ENCODE peak calls at places on chromosomes 5 and 9, in four cellular contexts. G is AG04450; F is CD4-positive, alpha-beta T cell; S is HFFc6. X is an unnamed sample.

GRCh38 chr5:172910828-172911627 is 48.2 kb upstream of the RPL26L1 start:
- DNase-seq in G (no peak), F (no peak), S (peak; percentile 85), X (no peak)

GRCh38 chr5:126370796-126371718 is 52.2 kb upstream of the GRAMD2B start:
- DNase-seq in G (no peak), F (no peak), S (peak; percentile 66), X (no peak)

GRCh38 chr9:31604516-31604915 is 779.9 kb upstream of the ACO1 start:
- DNase-seq in G (no peak), F (no peak), S (no peak), X (no peak)

GRCh38 chr9:95991326-95991725 is 115.8 kb downstream of the ERCC6L2 start:
- DNase-seq in G (no peak), F (no peak), S (no peak), X (no peak)

GRCh38 chr5:55327281-55327680 is 19.5 kb downstream of the MTREX start:
- DNase-seq in G (no peak), F (no peak), S (no peak), X (no peak)

GRCh38 chr5:133863857-133864585 is 104.4 kb downstream of the C5orf15 start:
- DNase-seq in G (no peak), F (no peak), S (no peak), X (no peak)

GRCh38 chr9:128995791-128996190 is 32.3 kb downstream of the SH3GLB2 start:
- DNase-seq in G (no peak), F (no peak), S (no peak), X (no peak)

GRCh38 chr9:79693750-79694149 is 122.0 kb downstream of the TLE4 start:
- DNase-seq in G (no peak), F (no peak), S (no peak), X (no peak)

GRCh38 chr9:73199448-73199847 is 47.8 kb downstream of the ANXA1 start:
- DNase-seq in G (no peak), F (no peak), S (no peak), X (no peak)

GRCh38 chr9:73202992-73203391 is 51.3 kb downstream of the ANXA1 start:
- DNase-seq in G (no peak), F (no peak), S (no peak), X (no peak)

GRCh38 chr9:73199886-73200285 is 48.2 kb downstream of the ANXA1 start:
- DNase-seq in G (no peak), F (no peak), S (no peak), X (no peak)

GRCh38 chr9:73204910-73205309 is 53.2 kb downstream of the ANXA1 start:
- DNase-seq in G (no peak), F (no peak), S (no peak), X (no peak)

DNA sequence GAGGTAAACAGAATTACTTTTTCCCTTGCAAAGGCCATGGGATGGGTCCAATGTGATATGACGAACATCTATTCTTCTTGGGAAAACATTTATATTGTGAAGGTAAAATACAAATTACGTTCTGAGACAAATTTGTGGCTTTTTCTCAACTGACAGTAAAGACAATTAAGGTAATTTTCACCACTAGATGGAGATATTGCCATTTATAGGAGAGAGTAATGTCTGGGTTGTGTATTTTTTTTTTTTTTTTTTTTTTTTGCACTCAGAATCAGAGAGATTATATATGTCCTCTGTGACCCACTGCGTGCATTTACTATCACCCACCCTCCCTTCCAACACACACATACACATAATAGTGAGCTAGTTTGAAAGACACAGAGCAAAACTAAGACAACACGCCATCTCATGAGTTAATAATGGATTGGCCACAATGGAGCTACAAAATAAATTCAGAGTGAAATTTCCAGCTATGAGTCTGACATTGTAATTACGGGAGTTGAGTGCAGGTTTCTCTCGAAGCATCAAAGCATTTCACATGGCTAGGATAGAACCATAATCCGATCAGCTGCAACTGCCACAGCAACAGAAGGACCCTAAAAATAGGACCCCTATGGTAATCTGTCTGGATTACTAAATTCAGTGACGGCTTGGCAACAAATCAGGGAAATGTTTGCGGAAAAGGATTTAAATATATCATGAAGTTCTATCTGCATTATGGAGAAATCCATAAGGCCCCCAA is 49.2 kb downstream of the ANXA1 start:
- DNase-seq in G (no peak), F (no peak), S (peak; percentile 36), X (no peak)
- TF ChIP-seq CTCF in G (peak; percentile 61), F (peak; percentile 64), S (peak; percentile 84), X (peak; percentile 67)

GRCh38 chr5:32102254-32102653 is 71.9 kb downstream of the GOLPH3 start:
- DNase-seq in G (no peak), F (no peak), S (no peak), X (no peak)
- TF ChIP-seq CTCF in G (no peak), F (no peak), S (no peak), X (no peak)

GRCh38 chr5:178902849-178903248 is 7.1 kb downstream of the ZFP2 start:
- DNase-seq in G (no peak), F (no peak), S (no peak), X (no peak)

GRCh38 chr5:178895615-178896571 is at the start of gene ZFP2:
- DNase-seq in G (no peak), F (no peak), S (no peak), X (peak; percentile 63)

GRCh38 chr5:178899289-178899688 is 3.6 kb downstream of the ZFP2 start:
- DNase-seq in G (no peak), F (no peak), S (no peak), X (no peak)
- TF ChIP-seq CTCF in G (no peak), F (no peak), S (no peak), X (no peak)

GRCh38 chr9:91948423-91949292 is 1.4 kb downstream of the ROR2 start:
- DNase-seq in G (no peak), F (no peak), S (peak; percentile 6), X (peak; percentile 70)
- TF ChIP-seq CTCF in G (peak; percentile 24), F (no peak), S (peak; percentile 39), X (peak; percentile 52)

DNA sequence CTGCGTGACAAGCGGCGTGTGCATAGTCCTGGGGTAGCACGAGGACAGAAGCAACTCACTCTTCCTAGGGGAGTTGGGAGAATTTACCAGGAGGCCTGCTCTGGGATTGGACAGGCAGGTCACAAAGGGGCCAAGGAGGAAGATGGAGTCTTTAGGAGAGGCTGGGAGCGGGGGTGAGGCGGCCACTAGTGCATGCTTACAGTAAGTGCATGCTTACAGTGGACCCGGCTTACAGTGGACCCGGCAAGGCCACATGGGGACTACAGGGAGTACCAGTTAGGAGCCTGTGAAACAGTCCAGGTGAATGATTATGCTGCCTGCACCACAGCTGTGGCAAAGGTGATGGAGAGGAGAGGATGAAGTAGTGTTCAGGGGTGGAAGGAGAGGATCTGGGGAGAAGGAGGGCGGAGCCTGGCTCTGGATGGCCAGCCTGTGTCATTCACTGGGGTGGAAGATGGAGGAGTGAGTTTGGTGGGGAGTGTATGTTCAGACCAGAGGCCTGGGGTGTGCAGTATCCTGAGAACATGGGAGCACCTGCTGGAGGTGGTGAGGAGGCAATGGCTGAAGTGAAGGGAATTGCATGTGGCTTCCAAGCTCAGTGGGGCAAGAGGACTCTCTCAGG is 78.7 kb downstream of the CRB2 start:
- DNase-seq in G (no peak), F (no peak), S (no peak), X (no peak)
- TF ChIP-seq CTCF in G (peak; percentile 17), F (no peak), S (no peak), X (peak; percentile 29)